ENCODE peak calls at places on chromosomes 2 and 18, in five cellular contexts. One of them, this sample, is unnamed. For H3K4me1 and H3K36me3, the result is how much of the 10 kb centered on the place peaks cover.

GRCh38 chr18:61596296-61596695 is 263.1 kb downstream of the CDH20 start:
- DNase-seq in fibroblast of lung: no peak
- DNase-seq in upper lobe of right lung: no peak
- DNase-seq in naive thymus-derived CD4-positive, alpha-beta T cell: no peak
- DNase-seq in OCI-LY7: no peak
- DNase-seq in this sample: no peak

GRCh38 chr2:164388511-164388910 is 232.8 kb downstream of the GRB14 start:
- DNase-seq in fibroblast of lung: peak
- DNase-seq in naive thymus-derived CD4-positive, alpha-beta T cell: no peak
- DNase-seq in upper lobe of right lung: no peak
- DNase-seq in OCI-LY7: no peak
- DNase-seq in this sample: no peak

GRCh38 chr2:12637754-12638153 is 79.0 kb upstream of the TRIB2 start:
- DNase-seq in upper lobe of right lung: no peak
- DNase-seq in fibroblast of lung: peak
- DNase-seq in OCI-LY7: no peak
- DNase-seq in naive thymus-derived CD4-positive, alpha-beta T cell: no peak
- DNase-seq in this sample: no peak

GRCh38 chr2:203551653-203552250 is 16.7 kb upstream of the RAPH1 start:
- DNase-seq in naive thymus-derived CD4-positive, alpha-beta T cell: no peak
- DNase-seq in upper lobe of right lung: no peak
- DNase-seq in fibroblast of lung: peak
- DNase-seq in OCI-LY7: no peak
- DNase-seq in this sample: no peak

GRCh38 chr2:161844845-161845244 is 220.6 kb downstream of the SLC4A10 start:
- DNase-seq in fibroblast of lung: no peak
- DNase-seq in naive thymus-derived CD4-positive, alpha-beta T cell: no peak
- DNase-seq in OCI-LY7: no peak
- DNase-seq in upper lobe of right lung: no peak
- DNase-seq in this sample: no peak

GRCh38 chr2:11541693-11542274 is 7.9 kb downstream of the GREB1 start:
- DNase-seq in upper lobe of right lung: no peak
- DNase-seq in OCI-LY7: no peak
- DNase-seq in naive thymus-derived CD4-positive, alpha-beta T cell: no peak
- DNase-seq in fibroblast of lung: no peak
- DNase-seq in this sample: no peak

GRCh38 chr2:142880275-142880674 is 2.8 kb downstream of the KYNU start:
- DNase-seq in naive thymus-derived CD4-positive, alpha-beta T cell: no peak
- DNase-seq in OCI-LY7: no peak
- DNase-seq in upper lobe of right lung: no peak
- DNase-seq in fibroblast of lung: peak
- DNase-seq in this sample: no peak

GRCh38 chr2:227881866-227882517 is 10.6 kb downstream of the DAW1 start:
- DNase-seq in fibroblast of lung: peak
- DNase-seq in naive thymus-derived CD4-positive, alpha-beta T cell: no peak
- DNase-seq in OCI-LY7: no peak
- DNase-seq in upper lobe of right lung: no peak
- DNase-seq in this sample: no peak

GRCh38 chr2:37454851-37455762 is 110.7 kb downstream of the QPCT start:
- DNase-seq in fibroblast of lung: peak
- DNase-seq in OCI-LY7: no peak
- DNase-seq in naive thymus-derived CD4-positive, alpha-beta T cell: no peak
- DNase-seq in upper lobe of right lung: no peak
- DNase-seq in this sample: no peak

GRCh38 chr18:36518839-36519238 is 221.3 kb downstream of the FHOD3 start:
- DNase-seq in upper lobe of right lung: no peak
- DNase-seq in OCI-LY7: no peak
- DNase-seq in fibroblast of lung: no peak
- DNase-seq in naive thymus-derived CD4-positive, alpha-beta T cell: no peak
- DNase-seq in this sample: no peak

GRCh38 chr2:155525194-155525593 is 807.3 kb downstream of the NR4A2 start:
- DNase-seq in fibroblast of lung: no peak
- DNase-seq in OCI-LY7: no peak
- DNase-seq in naive thymus-derived CD4-positive, alpha-beta T cell: no peak
- DNase-seq in upper lobe of right lung: no peak
- DNase-seq in this sample: no peak

GRCh38 chr2:236662231-236663160 is 92.9 kb downstream of the ACKR3 start:
- DNase-seq in OCI-LY7: no peak
- DNase-seq in fibroblast of lung: no peak
- DNase-seq in naive thymus-derived CD4-positive, alpha-beta T cell: no peak
- DNase-seq in upper lobe of right lung: no peak
- DNase-seq in this sample: no peak

GRCh38 chr18:9869713-9870430 is 15.9 kb upstream of the TXNDC2 start:
- DNase-seq in upper lobe of right lung: no peak
- DNase-seq in OCI-LY7: peak
- DNase-seq in naive thymus-derived CD4-positive, alpha-beta T cell: no peak
- DNase-seq in fibroblast of lung: peak
- DNase-seq in this sample: no peak

GRCh38 chr2:160454070-160454797 is 39.4 kb downstream of the RBMS1 start:
- DNase-seq in OCI-LY7: no peak
- DNase-seq in fibroblast of lung: no peak
- DNase-seq in upper lobe of right lung: no peak
- DNase-seq in naive thymus-derived CD4-positive, alpha-beta T cell: no peak
- DNase-seq in this sample: no peak

GRCh38 chr2:119756837-119757236 is 2.9 kb upstream of the PTPN4 start:
- DNase-seq in OCI-LY7: no peak
- DNase-seq in upper lobe of right lung: no peak
- DNase-seq in naive thymus-derived CD4-positive, alpha-beta T cell: no peak
- DNase-seq in fibroblast of lung: peak
- DNase-seq in this sample: no peak

GRCh38 chr2:236309669-236310029 is 45.4 kb upstream of the ASB18 start:
- DNase-seq in naive thymus-derived CD4-positive, alpha-beta T cell: no peak
- DNase-seq in fibroblast of lung: peak
- DNase-seq in upper lobe of right lung: no peak
- DNase-seq in OCI-LY7: peak
- DNase-seq in this sample: no peak

GRCh38 chr2:84874381-84875212 is 6.3 kb downstream of the TRABD2A start:
- DNase-seq in naive thymus-derived CD4-positive, alpha-beta T cell: no peak
- DNase-seq in fibroblast of lung: peak
- DNase-seq in OCI-LY7: no peak
- DNase-seq in upper lobe of right lung: no peak
- DNase-seq in this sample: no peak

GRCh38 chr2:57893800-57894199 is 152.8 kb upstream of the VRK2 start:
- DNase-seq in upper lobe of right lung: no peak
- DNase-seq in OCI-LY7: no peak
- DNase-seq in naive thymus-derived CD4-positive, alpha-beta T cell: no peak
- DNase-seq in fibroblast of lung: peak
- DNase-seq in this sample: no peak

GRCh38 chr2:238231809-238232208 is 8.0 kb downstream of the HES6 start:
- DNase-seq in naive thymus-derived CD4-positive, alpha-beta T cell: no peak
- DNase-seq in OCI-LY7: no peak
- DNase-seq in upper lobe of right lung: no peak
- DNase-seq in fibroblast of lung: no peak
- DNase-seq in this sample: no peak

GRCh38 chr2:3107567-3107966 is 270.1 kb downstream of the EIPR1 start:
- DNase-seq in OCI-LY7: no peak
- DNase-seq in naive thymus-derived CD4-positive, alpha-beta T cell: no peak
- DNase-seq in fibroblast of lung: no peak
- DNase-seq in upper lobe of right lung: no peak
- DNase-seq in this sample: no peak

GRCh38 chr18:50559750-50560680 is at the start of gene MAPK4:
- DNase-seq in fibroblast of lung: peak
- DNase-seq in upper lobe of right lung: peak
- DNase-seq in OCI-LY7: no peak
- DNase-seq in naive thymus-derived CD4-positive, alpha-beta T cell: no peak
- DNase-seq in this sample: no peak

GRCh38 chr2:218229239-218229638 is 12.2 kb downstream of the ARPC2 start:
- DNase-seq in upper lobe of right lung: no peak
- DNase-seq in fibroblast of lung: peak
- DNase-seq in OCI-LY7: peak
- DNase-seq in naive thymus-derived CD4-positive, alpha-beta T cell: peak
- DNase-seq in this sample: peak

GRCh38 chr2:216658702-216659231 is 25.5 kb downstream of the IGFBP2 start:
- DNase-seq in upper lobe of right lung: no peak
- DNase-seq in OCI-LY7: no peak
- DNase-seq in fibroblast of lung: no peak
- DNase-seq in naive thymus-derived CD4-positive, alpha-beta T cell: no peak
- DNase-seq in this sample: no peak

GRCh38 chr2:39386064-39386463 is 51.0 kb downstream of the MAP4K3 start:
- DNase-seq in fibroblast of lung: no peak
- DNase-seq in upper lobe of right lung: no peak
- DNase-seq in OCI-LY7: no peak
- DNase-seq in naive thymus-derived CD4-positive, alpha-beta T cell: no peak
- DNase-seq in this sample: no peak

GRCh38 chr2:68236080-68236734 is 16.1 kb downstream of the PPP3R1 start:
- DNase-seq in OCI-LY7: no peak
- DNase-seq in upper lobe of right lung: no peak
- DNase-seq in fibroblast of lung: no peak
- DNase-seq in naive thymus-derived CD4-positive, alpha-beta T cell: no peak
- DNase-seq in this sample: no peak
- H3K4me1 ChIP-seq in OCI-LY7: under half
- H3K4me1 ChIP-seq in upper lobe of right lung: half or more
- H3K4me1 ChIP-seq in fibroblast of lung: under half
- H3K4me1 ChIP-seq in naive thymus-derived CD4-positive, alpha-beta T cell: half or more
- H3K4me1 ChIP-seq in this sample: half or more

DNA sequence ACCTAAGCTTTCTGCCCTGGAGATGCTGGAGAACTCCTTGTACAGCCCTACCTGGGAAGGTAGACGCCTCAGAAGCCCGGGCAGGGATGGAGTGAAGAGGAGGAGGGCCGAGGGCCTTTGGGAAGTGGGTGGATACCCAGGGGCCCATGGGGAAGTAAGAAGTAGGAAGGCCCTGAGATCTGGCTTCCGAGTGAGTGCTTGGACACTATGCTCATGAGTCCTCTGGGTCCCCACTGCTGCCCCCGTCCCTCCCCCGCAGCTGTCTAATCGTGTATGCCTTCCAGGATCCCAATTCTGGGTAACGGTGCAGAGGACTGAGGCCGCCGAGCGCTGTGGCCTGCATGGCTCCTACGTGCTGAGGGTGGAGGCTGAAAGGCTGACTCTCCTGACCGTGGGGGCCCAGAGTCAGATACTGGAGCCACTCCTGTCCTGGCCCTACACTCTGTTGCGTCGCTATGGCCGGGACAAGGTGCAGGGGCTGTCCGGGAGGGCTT is 1.1 kb downstream of the DOK1 start:
- DNase-seq in OCI-LY7: no peak
- DNase-seq in naive thymus-derived CD4-positive, alpha-beta T cell: no peak
- DNase-seq in fibroblast of lung: no peak
- DNase-seq in upper lobe of right lung: peak
- DNase-seq in this sample: no peak
- H3K4me3 ChIP-seq in OCI-LY7: peak
- H3K4me3 ChIP-seq in naive thymus-derived CD4-positive, alpha-beta T cell: peak
- H3K4me3 ChIP-seq in fibroblast of lung: peak
- H3K4me3 ChIP-seq in upper lobe of right lung: peak
- H3K4me3 ChIP-seq in this sample: peak

GRCh38 chr2:121419081-121419699 is 111.5 kb upstream of the RNU4ATAC start:
- DNase-seq in upper lobe of right lung: no peak
- DNase-seq in fibroblast of lung: no peak
- DNase-seq in OCI-LY7: no peak
- DNase-seq in naive thymus-derived CD4-positive, alpha-beta T cell: no peak
- DNase-seq in this sample: no peak
- H3K36me3 ChIP-seq in upper lobe of right lung: half or more
- H3K36me3 ChIP-seq in fibroblast of lung: under half
- H3K36me3 ChIP-seq in OCI-LY7: under half
- H3K36me3 ChIP-seq in naive thymus-derived CD4-positive, alpha-beta T cell: under half
- H3K36me3 ChIP-seq in this sample: half or more

GRCh38 chr2:64127119-64127518 is 17.1 kb downstream of the PELI1 start:
- DNase-seq in fibroblast of lung: no peak
- DNase-seq in naive thymus-derived CD4-positive, alpha-beta T cell: no peak
- DNase-seq in upper lobe of right lung: no peak
- DNase-seq in OCI-LY7: no peak
- DNase-seq in this sample: no peak
- H3K4me1 ChIP-seq in fibroblast of lung: under half
- H3K4me1 ChIP-seq in naive thymus-derived CD4-positive, alpha-beta T cell: under half
- H3K4me1 ChIP-seq in upper lobe of right lung: under half
- H3K4me1 ChIP-seq in OCI-LY7: half or more
- H3K4me1 ChIP-seq in this sample: half or more